ENCODE peak calls at places on chromosomes 3 and 15, in four cellular contexts. U is HepG2, H is K562, F is GM12878. D is an unnamed sample.

GRCh38 chr3:193134895-193135294 is 106.1 kb upstream of the PLAAT1 start:
- DNase-seq in U (no peak), H (no peak), F (no peak), D (no peak)

GRCh38 chr3:134928392-134928791 is 133.3 kb downstream of the EPHB1 start:
- DNase-seq in F (no peak), H (no peak), U (no peak), D (no peak)

GRCh38 chr3:124813541-124813940 is 73.6 kb downstream of the ITGB5 start:
- DNase-seq in U (no peak), F (no peak), H (no peak), D (no peak)

GRCh38 chr3:105823149-105823866 is 45.5 kb downstream of the CBLB start:
- DNase-seq in H (no peak), U (peak; percentile 39), F (no peak), D (peak; percentile 23)

GRCh38 chr3:157058392-157059071 is 101.4 kb downstream of the CCNL1 start:
- DNase-seq in F (no peak), U (no peak), H (no peak), D (no peak)

GRCh38 chr15:70299931-70300858 is 202.5 kb upstream of the TLE3 start:
- DNase-seq in F (peak; percentile 78), U (no peak), H (no peak), D (no peak)

GRCh38 chr15:93362821-93363220 is 273.8 kb upstream of the RGMA start:
- DNase-seq in U (no peak), F (no peak), H (no peak), D (no peak)

GRCh38 chr3:1830851-1831250 is 267.8 kb upstream of the CNTN4 start:
- DNase-seq in H (no peak), F (no peak), U (no peak), D (no peak)

GRCh38 chr15:40582726-40583246 is 11.3 kb upstream of the KNL1 start:
- DNase-seq in F (no peak), H (peak; percentile 32), U (peak; percentile 99), D (peak; percentile 87)

GRCh38 chr3:57411715-57412114 is 119.2 kb upstream of the ASB14 start:
- DNase-seq in H (no peak), F (no peak), U (peak; percentile 23), D (no peak)

GRCh38 chr3:5122741-5123706 is 932 bp downstream of the ARL8B start:
- DNase-seq in H (no peak), F (no peak), U (peak; percentile 54), D (peak; percentile 48)

GRCh38 chr15:56736881-56737707 is 3.8 kb upstream of the ZNF280D start:
- DNase-seq in H (no peak), F (no peak), U (no peak), D (no peak)

GRCh38 chr3:141071681-141072260 is 20.6 kb downstream of the SPSB4 start:
- DNase-seq in H (no peak), F (no peak), U (no peak), D (no peak)

GRCh38 chr15:99999282-100000070 is 266.2 kb upstream of the LYSMD4 start:
- DNase-seq in H (no peak), F (no peak), U (no peak), D (no peak)

GRCh38 chr3:154943981-154944380 is 136.1 kb upstream of the MME start:
- DNase-seq in H (no peak), U (no peak), F (no peak), D (no peak)

GRCh38 chr3:24264748-24265158 is 229.9 kb downstream of the THRB start:
- DNase-seq in U (peak; percentile 53), F (no peak), H (peak; percentile 81), D (peak; percentile 49)

GRCh38 chr15:25735550-25736384 is 127.4 kb downstream of the ATP10A start:
- DNase-seq in F (no peak), H (no peak), U (no peak), D (no peak)

GRCh38 chr3:172606021-172606420 is 82.8 kb upstream of the TNFSF10 start:
- DNase-seq in H (no peak), U (no peak), F (no peak), D (no peak)

GRCh38 chr3:169564883-169565282 is 98.6 kb downstream of the MECOM start:
- DNase-seq in U (no peak), F (no peak), H (peak; percentile 26), D (no peak)

GRCh38 chr3:171393032-171393744 is 67.0 kb downstream of the TNIK start:
- DNase-seq in F (no peak), H (no peak), U (peak; percentile 39), D (no peak)

GRCh38 chr15:58410353-58410752 is 21.4 kb upstream of the LIPC start:
- DNase-seq in F (peak; percentile 27), H (no peak), U (no peak), D (no peak)

GRCh38 chr3:197022405-197023231 is 7.0 kb downstream of the MELTF start:
- DNase-seq in F (no peak), U (no peak), H (no peak), D (no peak)

GRCh38 chr3:188262913-188263683 is 109.1 kb downstream of the LPP start:
- DNase-seq in F (no peak), U (peak; percentile 27), H (no peak), D (peak; percentile 89)

GRCh38 chr3:38002291-38002876 is 11.8 kb downstream of the VILL start:
- DNase-seq in H (no peak), U (no peak), F (no peak), D (no peak)

GRCh38 chr15:70260096-70260495 is 162.4 kb upstream of the TLE3 start:
- DNase-seq in F (no peak), U (no peak), H (no peak), D (no peak)

GRCh38 chr3:98912448-98912847 is 11.0 kb upstream of the DCBLD2 start:
- DNase-seq in F (no peak), U (no peak), H (no peak), D (no peak)

GRCh38 chr3:195757827-195758226 is 37.0 kb downstream of the MUC20 start:
- DNase-seq in F (no peak), U (no peak), H (no peak), D (no peak)

GRCh38 chr15:39583586-39584265 is 2.8 kb downstream of the THBS1 start:
- DNase-seq in F (no peak), U (peak; percentile 25), H (peak; percentile 44), D (peak; percentile 17)

GRCh38 chr3:30258426-30259392 is 347.7 kb upstream of the TGFBR2 start:
- DNase-seq in H (no peak), F (no peak), U (peak; percentile 100), D (peak; percentile 98)

GRCh38 chr3:149151843-149152242 is 22.4 kb downstream of the HPS3 start:
- DNase-seq in F (no peak), H (peak; percentile 15), U (no peak), D (no peak)

GRCh38 chr15:72230197-72231065 is 559 bp downstream of the PKM start:
- DNase-seq in H (peak; percentile 84), F (peak; percentile 51), U (peak; percentile 81), D (peak; percentile 91)

DNA sequence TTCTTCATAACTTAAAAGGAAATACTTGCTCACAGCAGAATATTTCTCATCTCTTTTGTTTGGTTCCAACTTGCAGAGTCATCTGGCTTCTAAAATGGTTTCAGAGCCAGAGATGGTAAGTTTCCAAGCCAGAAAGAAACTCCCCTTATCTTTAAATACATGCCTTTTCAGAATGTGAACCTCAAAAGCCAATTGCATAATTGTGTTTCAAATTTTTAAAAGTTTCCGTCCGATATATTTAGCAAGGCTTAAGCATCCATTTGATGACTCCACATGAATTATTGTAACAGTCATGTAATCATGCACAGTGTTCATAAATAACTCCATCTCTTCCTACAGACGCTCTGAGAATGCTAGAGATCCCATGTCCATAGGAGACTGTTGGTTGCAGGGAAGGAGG is 40.6 kb upstream of the C3orf80 start:
- DNase-seq in F (no peak), U (no peak), H (no peak), D (no peak)
- TF ChIP-seq JUNB in F (no peak), U (no peak), H (no peak), D (no peak)

GRCh38 chr3:64266983-64267382 is 41.7 kb upstream of the PRICKLE2 start:
- DNase-seq in U (no peak), F (no peak), H (no peak), D (no peak)

GRCh38 chr3:64268926-64269325 is 43.7 kb upstream of the PRICKLE2 start:
- DNase-seq in U (no peak), H (no peak), F (no peak), D (no peak)

GRCh38 chr3:64270143-64270542 is 44.9 kb upstream of the PRICKLE2 start:
- DNase-seq in U (no peak), H (no peak), F (no peak), D (no peak)

GRCh38 chr3:64266065-64266874 is 41.0 kb upstream of the PRICKLE2 start:
- DNase-seq in U (peak; percentile 3), H (no peak), F (no peak), D (peak; percentile 26)

DNA sequence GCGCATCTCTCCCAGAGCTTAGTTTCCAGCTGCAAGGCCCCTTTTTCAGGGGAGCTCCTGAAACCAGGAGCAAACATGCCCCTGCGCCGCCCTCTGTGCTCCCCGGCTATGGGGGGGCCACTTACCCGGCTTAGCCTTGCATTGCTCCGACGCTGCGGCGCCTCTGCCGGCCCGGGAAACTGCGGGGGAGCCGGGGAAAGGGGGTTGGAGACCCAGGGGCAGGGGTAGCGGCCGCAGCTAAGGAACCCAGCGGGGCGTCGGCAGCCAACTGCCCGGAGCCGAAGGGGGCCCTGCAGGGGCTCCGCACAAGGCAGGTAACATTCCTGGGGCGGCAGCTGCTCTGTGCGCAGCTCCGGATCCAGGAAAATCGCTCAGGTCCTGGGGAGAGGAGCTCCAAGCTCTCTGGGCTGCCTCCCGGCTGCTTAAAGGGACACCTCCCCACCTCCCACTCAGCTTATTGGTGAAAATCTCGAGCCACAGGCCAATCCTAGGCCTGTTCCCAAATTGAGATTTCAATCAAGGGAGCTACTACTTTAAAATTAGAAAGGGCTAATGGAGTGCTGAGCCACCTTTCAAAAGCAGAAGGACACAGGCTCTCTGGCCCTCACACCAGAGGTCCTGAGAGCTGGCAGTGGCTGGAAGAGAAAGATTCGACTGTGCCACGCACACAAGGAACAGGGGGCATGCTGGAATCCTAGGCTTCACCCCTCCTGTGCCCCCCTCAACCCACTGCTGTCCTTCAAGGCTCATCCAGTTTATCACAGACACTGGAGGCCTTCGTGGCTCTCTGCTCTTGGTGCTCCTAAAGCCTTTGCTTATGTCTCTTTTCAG is 42.7 kb upstream of the PRICKLE2 start:
- DNase-seq in U (no peak), F (no peak), H (no peak), D (no peak)
- TF ChIP-seq POLR2A in U (no peak), F (no peak), H (no peak), D (no peak)

GRCh38 chr15:81394609-81395008 is 20.6 kb upstream of the TMC3 start:
- DNase-seq in F (no peak), H (no peak), U (no peak), D (no peak)
- TF ChIP-seq JUNB in F (no peak), H (no peak), U (no peak), D (no peak)

DNA sequence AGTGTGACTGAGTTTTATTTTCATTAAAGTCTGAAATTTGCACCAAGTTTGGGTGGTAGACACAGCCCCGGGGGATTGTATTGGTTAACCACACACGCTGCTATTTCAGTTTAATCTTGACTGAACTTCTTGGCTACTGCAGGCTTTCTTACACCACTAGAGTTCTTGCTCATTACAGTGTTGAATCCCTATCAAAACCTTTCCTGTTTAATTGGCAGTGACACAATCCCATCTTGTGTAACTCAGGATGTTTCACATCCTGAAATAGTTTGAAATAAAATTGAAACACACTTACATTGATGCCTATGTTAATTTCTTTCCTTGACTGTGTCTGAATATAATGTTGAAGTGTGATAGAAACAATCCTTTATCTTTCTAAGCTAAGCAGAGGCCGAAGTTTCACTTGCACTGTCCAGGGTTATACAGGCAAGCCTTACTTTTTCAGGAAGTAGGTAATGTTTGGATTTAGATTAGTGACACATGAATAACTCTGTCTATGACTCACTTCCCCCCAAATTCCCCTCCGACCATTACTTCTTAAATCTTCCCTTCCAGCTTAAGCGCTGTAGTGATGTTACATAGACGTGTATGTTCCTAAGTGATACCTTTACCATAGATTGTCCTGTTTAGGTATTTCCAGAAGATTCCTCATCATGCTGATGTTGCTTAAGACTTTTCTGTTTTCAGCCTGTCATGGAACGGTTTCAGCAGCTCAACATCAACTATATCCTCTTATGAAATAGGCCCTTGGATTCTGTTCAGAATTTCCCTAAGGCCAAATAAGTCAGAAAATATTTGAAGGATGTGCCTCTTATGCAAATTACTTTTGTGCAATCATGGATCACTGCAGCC is 16.8 kb downstream of the ATG7 start:
- DNase-seq in U (peak; percentile 23), F (peak; percentile 71), H (peak; percentile 32), D (peak; percentile 64)
- TF ChIP-seq POLR2A in U (no peak), F (no peak), H (peak; percentile 35), D (no peak)

D was measured in A549.